ENCODE peak calls at places on chromosomes 6 and 20, in nine cellular contexts. One of them, this sample, is unnamed.
A peak's percentile ranks its signal among the peaks of the same experiment; 100 is the strongest.

GRCh38 chr20:53032021-53033001 is 60.2 kb downstream of the TSHZ2 start:
- DNase-seq in A549: no peak
- DNase-seq in fibroblast of mammary gland: peak; percentile 99
- DNase-seq in lower lobe of right lung: no peak
- DNase-seq in MCF 10A: peak; percentile 93
- DNase-seq in astrocyte of the spinal cord: peak; percentile 59
- DNase-seq in CD4-positive, alpha-beta T cell: no peak
- DNase-seq in AG04449: no peak
- DNase-seq in fibroblast of pulmonary artery: peak; percentile 94
- DNase-seq in this sample: peak; percentile 65

GRCh38 chr20:23257848-23258746 is 92.5 kb upstream of the NXT1 start:
- DNase-seq in fibroblast of pulmonary artery: peak; percentile 97
- DNase-seq in CD4-positive, alpha-beta T cell: no peak
- DNase-seq in AG04449: peak; percentile 46
- DNase-seq in MCF 10A: peak; percentile 88
- DNase-seq in lower lobe of right lung: no peak
- DNase-seq in A549: no peak
- DNase-seq in fibroblast of mammary gland: peak; percentile 89
- DNase-seq in astrocyte of the spinal cord: peak; percentile 89
- DNase-seq in this sample: no peak

GRCh38 chr6:6657820-6658217 is 69.3 kb downstream of the LY86 start:
- DNase-seq in fibroblast of pulmonary artery: no peak
- DNase-seq in MCF 10A: no peak
- DNase-seq in AG04449: no peak
- DNase-seq in A549: no peak
- DNase-seq in lower lobe of right lung: no peak
- DNase-seq in CD4-positive, alpha-beta T cell: no peak
- DNase-seq in fibroblast of mammary gland: no peak
- DNase-seq in astrocyte of the spinal cord: no peak
- DNase-seq in this sample: no peak

GRCh38 chr6:135182993-135183531 is 2.0 kb downstream of the MYB start:
- DNase-seq in A549: no peak
- DNase-seq in lower lobe of right lung: peak; percentile 70
- DNase-seq in CD4-positive, alpha-beta T cell: peak; percentile 67
- DNase-seq in fibroblast of mammary gland: no peak
- DNase-seq in AG04449: no peak
- DNase-seq in MCF 10A: no peak
- DNase-seq in fibroblast of pulmonary artery: no peak
- DNase-seq in astrocyte of the spinal cord: no peak
- DNase-seq in this sample: no peak

GRCh38 chr6:119090256-119090655 is 11.8 kb upstream of the FAM184A start:
- DNase-seq in lower lobe of right lung: no peak
- DNase-seq in MCF 10A: peak; percentile 18
- DNase-seq in AG04449: no peak
- DNase-seq in fibroblast of mammary gland: no peak
- DNase-seq in fibroblast of pulmonary artery: peak; percentile 14
- DNase-seq in astrocyte of the spinal cord: no peak
- DNase-seq in A549: no peak
- DNase-seq in CD4-positive, alpha-beta T cell: no peak
- DNase-seq in this sample: no peak

GRCh38 chr20:18514127-18514526 is 6.4 kb downstream of the SEC23B start:
- DNase-seq in astrocyte of the spinal cord: no peak
- DNase-seq in CD4-positive, alpha-beta T cell: no peak
- DNase-seq in A549: no peak
- DNase-seq in fibroblast of mammary gland: no peak
- DNase-seq in fibroblast of pulmonary artery: no peak
- DNase-seq in lower lobe of right lung: no peak
- DNase-seq in MCF 10A: no peak
- DNase-seq in AG04449: no peak
- DNase-seq in this sample: no peak

GRCh38 chr6:55636406-55637102 is 57.6 kb upstream of the HMGCLL1 start:
- DNase-seq in A549: peak; percentile 25
- DNase-seq in fibroblast of pulmonary artery: peak; percentile 8
- DNase-seq in lower lobe of right lung: no peak
- DNase-seq in AG04449: peak; percentile 17
- DNase-seq in MCF 10A: peak; percentile 78
- DNase-seq in astrocyte of the spinal cord: peak; percentile 64
- DNase-seq in fibroblast of mammary gland: peak; percentile 71
- DNase-seq in CD4-positive, alpha-beta T cell: no peak
- DNase-seq in this sample: no peak

GRCh38 chr6:108707328-108707976 is 140.8 kb upstream of the ARMC2 start:
- DNase-seq in astrocyte of the spinal cord: peak; percentile 53
- DNase-seq in fibroblast of pulmonary artery: no peak
- DNase-seq in fibroblast of mammary gland: no peak
- DNase-seq in MCF 10A: no peak
- DNase-seq in AG04449: no peak
- DNase-seq in A549: no peak
- DNase-seq in CD4-positive, alpha-beta T cell: no peak
- DNase-seq in lower lobe of right lung: no peak
- DNase-seq in this sample: no peak

GRCh38 chr20:58192567-58192966 is 35.9 kb downstream of the ANKRD60 start:
- DNase-seq in astrocyte of the spinal cord: no peak
- DNase-seq in lower lobe of right lung: no peak
- DNase-seq in fibroblast of mammary gland: no peak
- DNase-seq in AG04449: no peak
- DNase-seq in A549: no peak
- DNase-seq in MCF 10A: peak; percentile 16
- DNase-seq in CD4-positive, alpha-beta T cell: peak; percentile 15
- DNase-seq in fibroblast of pulmonary artery: no peak
- DNase-seq in this sample: no peak

GRCh38 chr20:60649541-60649940 is 602.5 kb upstream of the CDH4 start:
- DNase-seq in lower lobe of right lung: no peak
- DNase-seq in astrocyte of the spinal cord: no peak
- DNase-seq in fibroblast of pulmonary artery: no peak
- DNase-seq in MCF 10A: no peak
- DNase-seq in fibroblast of mammary gland: no peak
- DNase-seq in AG04449: no peak
- DNase-seq in CD4-positive, alpha-beta T cell: no peak
- DNase-seq in A549: no peak
- DNase-seq in this sample: no peak

GRCh38 chr6:27502508-27503435 is 29.9 kb upstream of the ZNF184 start:
- DNase-seq in MCF 10A: peak; percentile 70
- DNase-seq in CD4-positive, alpha-beta T cell: peak; percentile 56
- DNase-seq in AG04449: peak; percentile 36
- DNase-seq in fibroblast of pulmonary artery: peak; percentile 71
- DNase-seq in astrocyte of the spinal cord: peak; percentile 74
- DNase-seq in A549: no peak
- DNase-seq in lower lobe of right lung: no peak
- DNase-seq in fibroblast of mammary gland: peak; percentile 82
- DNase-seq in this sample: peak; percentile 31

GRCh38 chr6:22827760-22828159 is 258.4 kb downstream of the HDGFL1 start:
- DNase-seq in MCF 10A: no peak
- DNase-seq in CD4-positive, alpha-beta T cell: no peak
- DNase-seq in fibroblast of pulmonary artery: no peak
- DNase-seq in fibroblast of mammary gland: no peak
- DNase-seq in astrocyte of the spinal cord: no peak
- DNase-seq in lower lobe of right lung: no peak
- DNase-seq in AG04449: no peak
- DNase-seq in A549: no peak
- DNase-seq in this sample: no peak

GRCh38 chr6:3885262-3886036 is 36.3 kb downstream of the FAM50B start:
- DNase-seq in A549: peak; percentile 23
- DNase-seq in fibroblast of pulmonary artery: no peak
- DNase-seq in lower lobe of right lung: no peak
- DNase-seq in AG04449: no peak
- DNase-seq in fibroblast of mammary gland: no peak
- DNase-seq in MCF 10A: peak; percentile 49
- DNase-seq in CD4-positive, alpha-beta T cell: no peak
- DNase-seq in astrocyte of the spinal cord: no peak
- DNase-seq in this sample: no peak

GRCh38 chr6:15389759-15390723 is 144.2 kb downstream of the JARID2 start:
- DNase-seq in fibroblast of mammary gland: peak; percentile 59
- DNase-seq in astrocyte of the spinal cord: peak; percentile 63
- DNase-seq in AG04449: no peak
- DNase-seq in fibroblast of pulmonary artery: peak; percentile 78
- DNase-seq in lower lobe of right lung: no peak
- DNase-seq in A549: peak; percentile 25
- DNase-seq in MCF 10A: peak; percentile 24
- DNase-seq in CD4-positive, alpha-beta T cell: no peak
- DNase-seq in this sample: no peak

GRCh38 chr6:82783587-82784253 is 281.9 kb downstream of the UBE3D start:
- DNase-seq in fibroblast of mammary gland: no peak
- DNase-seq in lower lobe of right lung: no peak
- DNase-seq in CD4-positive, alpha-beta T cell: no peak
- DNase-seq in fibroblast of pulmonary artery: no peak
- DNase-seq in MCF 10A: no peak
- DNase-seq in astrocyte of the spinal cord: no peak
- DNase-seq in A549: peak; percentile 2
- DNase-seq in AG04449: no peak
- DNase-seq in this sample: no peak

GRCh38 chr6:15690451-15690961 is 27.7 kb upstream of the DTNBP1 start:
- DNase-seq in CD4-positive, alpha-beta T cell: no peak
- DNase-seq in A549: no peak
- DNase-seq in MCF 10A: peak; percentile 16
- DNase-seq in fibroblast of mammary gland: no peak
- DNase-seq in fibroblast of pulmonary artery: no peak
- DNase-seq in lower lobe of right lung: no peak
- DNase-seq in astrocyte of the spinal cord: no peak
- DNase-seq in AG04449: no peak
- DNase-seq in this sample: no peak

GRCh38 chr6:157656437-157657005 is 166.5 kb upstream of the SNX9 start:
- DNase-seq in CD4-positive, alpha-beta T cell: no peak
- DNase-seq in A549: no peak
- DNase-seq in MCF 10A: peak; percentile 6
- DNase-seq in lower lobe of right lung: no peak
- DNase-seq in fibroblast of pulmonary artery: no peak
- DNase-seq in astrocyte of the spinal cord: no peak
- DNase-seq in AG04449: no peak
- DNase-seq in fibroblast of mammary gland: peak; percentile 65
- DNase-seq in this sample: no peak

GRCh38 chr6:166569206-166569605 is 17.3 kb downstream of the RAMACL start:
- DNase-seq in A549: no peak
- DNase-seq in astrocyte of the spinal cord: no peak
- DNase-seq in fibroblast of mammary gland: no peak
- DNase-seq in MCF 10A: no peak
- DNase-seq in lower lobe of right lung: no peak
- DNase-seq in CD4-positive, alpha-beta T cell: no peak
- DNase-seq in AG04449: no peak
- DNase-seq in fibroblast of pulmonary artery: no peak
- DNase-seq in this sample: no peak

DNA sequence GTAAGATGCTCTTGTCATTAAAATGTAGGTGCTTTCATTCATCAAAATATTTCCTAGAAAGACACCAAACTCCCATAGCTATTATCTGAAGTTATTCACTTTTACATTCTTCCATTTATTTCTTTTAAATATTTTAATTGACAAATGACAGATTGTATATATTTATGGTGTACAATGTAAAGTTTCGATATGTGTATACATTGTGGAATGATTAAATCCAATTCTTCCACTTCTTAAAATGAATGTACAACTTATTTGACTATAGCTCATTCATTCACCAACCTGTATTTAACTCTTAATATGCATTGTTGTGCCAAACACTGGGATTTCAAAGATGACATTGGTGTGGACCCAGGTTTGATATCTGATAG is 41.0 kb downstream of the CCN2 start:
- DNase-seq in CD4-positive, alpha-beta T cell: no peak
- DNase-seq in fibroblast of pulmonary artery: no peak
- DNase-seq in fibroblast of mammary gland: no peak
- DNase-seq in A549: no peak
- DNase-seq in MCF 10A: no peak
- DNase-seq in lower lobe of right lung: no peak
- DNase-seq in AG04449: no peak
- DNase-seq in astrocyte of the spinal cord: no peak
- DNase-seq in this sample: no peak
- TF ChIP-seq CTCF in CD4-positive, alpha-beta T cell: peak; percentile 53
- TF ChIP-seq CTCF in fibroblast of pulmonary artery: no peak
- TF ChIP-seq CTCF in fibroblast of mammary gland: no peak
- TF ChIP-seq CTCF in A549: no peak
- TF ChIP-seq CTCF in MCF 10A: no peak
- TF ChIP-seq CTCF in lower lobe of right lung: no peak
- TF ChIP-seq CTCF in AG04449: no peak
- TF ChIP-seq CTCF in astrocyte of the spinal cord: no peak
- TF ChIP-seq CTCF in this sample: no peak

DNA sequence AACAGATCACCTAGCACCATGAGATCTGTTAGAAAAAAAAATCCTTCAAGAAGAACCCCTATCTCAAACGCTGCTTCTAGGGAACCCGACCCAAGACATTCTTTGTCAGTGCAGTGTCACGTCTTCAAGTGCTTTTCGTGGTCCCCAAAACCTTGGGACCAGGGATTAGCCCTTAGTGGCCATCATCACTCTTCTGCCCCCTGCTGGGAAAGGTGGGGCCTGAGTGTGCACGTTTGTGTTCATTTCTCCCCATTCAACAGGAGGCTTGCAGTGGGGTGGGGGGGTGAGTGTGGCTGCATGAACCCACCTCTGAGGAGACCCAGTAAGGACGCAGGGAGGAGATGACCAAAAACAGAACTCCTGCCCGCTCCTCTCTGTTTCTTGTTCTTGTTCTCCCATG is 218.2 kb upstream of the RNF24 start:
- DNase-seq in A549: no peak
- DNase-seq in MCF 10A: no peak
- DNase-seq in astrocyte of the spinal cord: no peak
- DNase-seq in CD4-positive, alpha-beta T cell: no peak
- DNase-seq in AG04449: no peak
- DNase-seq in lower lobe of right lung: no peak
- DNase-seq in fibroblast of mammary gland: no peak
- DNase-seq in fibroblast of pulmonary artery: no peak
- DNase-seq in this sample: no peak
- TF ChIP-seq CTCF in A549: no peak
- TF ChIP-seq CTCF in MCF 10A: peak; percentile 20
- TF ChIP-seq CTCF in astrocyte of the spinal cord: peak; percentile 11
- TF ChIP-seq CTCF in CD4-positive, alpha-beta T cell: no peak
- TF ChIP-seq CTCF in AG04449: no peak
- TF ChIP-seq CTCF in lower lobe of right lung: no peak
- TF ChIP-seq CTCF in fibroblast of mammary gland: peak; percentile 35
- TF ChIP-seq CTCF in fibroblast of pulmonary artery: peak; percentile 22
- TF ChIP-seq CTCF in this sample: no peak

GRCh38 chr6:25732468-25733198 is 21.9 kb upstream of the SLC17A4 start:
- DNase-seq in lower lobe of right lung: no peak
- DNase-seq in AG04449: no peak
- DNase-seq in A549: no peak
- DNase-seq in astrocyte of the spinal cord: no peak
- DNase-seq in fibroblast of pulmonary artery: no peak
- DNase-seq in MCF 10A: no peak
- DNase-seq in fibroblast of mammary gland: no peak
- DNase-seq in CD4-positive, alpha-beta T cell: no peak
- DNase-seq in this sample: no peak
- TF ChIP-seq CTCF in lower lobe of right lung: no peak
- TF ChIP-seq CTCF in AG04449: no peak
- TF ChIP-seq CTCF in A549: no peak
- TF ChIP-seq CTCF in astrocyte of the spinal cord: no peak
- TF ChIP-seq CTCF in fibroblast of pulmonary artery: no peak
- TF ChIP-seq CTCF in MCF 10A: no peak
- TF ChIP-seq CTCF in fibroblast of mammary gland: no peak
- TF ChIP-seq CTCF in CD4-positive, alpha-beta T cell: no peak
- TF ChIP-seq CTCF in this sample: no peak

DNA sequence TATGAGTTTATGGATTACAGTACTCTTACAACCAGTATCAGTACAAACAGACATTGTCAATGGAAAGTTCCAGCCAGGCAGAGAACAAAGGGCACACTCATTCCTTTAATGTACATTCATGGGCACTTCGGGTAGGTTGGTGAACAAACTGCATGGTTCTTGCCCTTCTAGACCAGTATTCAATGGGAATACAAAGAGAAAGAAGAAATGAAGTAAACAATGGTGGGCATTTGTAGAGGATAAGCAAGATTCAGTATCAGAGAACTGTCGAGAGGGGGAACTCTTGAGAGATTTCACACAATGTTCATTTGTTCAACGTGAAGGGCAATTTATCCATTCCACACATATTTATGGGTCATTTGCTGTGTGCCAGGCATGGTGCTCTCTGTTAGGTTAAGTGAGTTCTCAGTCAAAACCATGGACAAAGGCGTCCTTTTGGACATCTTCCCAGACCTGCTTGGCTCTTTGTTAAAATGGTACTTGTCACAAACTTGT is 714.8 kb downstream of the DHX35 start:
- DNase-seq in MCF 10A: peak; percentile 47
- DNase-seq in astrocyte of the spinal cord: peak; percentile 13
- DNase-seq in fibroblast of pulmonary artery: peak; percentile 8
- DNase-seq in AG04449: no peak
- DNase-seq in lower lobe of right lung: no peak
- DNase-seq in A549: no peak
- DNase-seq in CD4-positive, alpha-beta T cell: no peak
- DNase-seq in fibroblast of mammary gland: no peak
- DNase-seq in this sample: no peak
- TF ChIP-seq CTCF in MCF 10A: peak; percentile 50
- TF ChIP-seq CTCF in astrocyte of the spinal cord: peak; percentile 18
- TF ChIP-seq CTCF in fibroblast of pulmonary artery: peak; percentile 19
- TF ChIP-seq CTCF in AG04449: peak; percentile 24
- TF ChIP-seq CTCF in lower lobe of right lung: peak; percentile 19
- TF ChIP-seq CTCF in A549: peak; percentile 11
- TF ChIP-seq CTCF in CD4-positive, alpha-beta T cell: no peak
- TF ChIP-seq CTCF in fibroblast of mammary gland: no peak
- TF ChIP-seq CTCF in this sample: peak; percentile 21